ENCODE peak calls at places on chromosomes 7 and 10, in six cellular contexts. K is RCC 7860, J is OCI-LY7, G is GF-D8, A is HCEC 1CT, Q is RPMI8226. C is an unnamed sample.

GRCh38 chr7:84384417-84384816 is 189.8 kb upstream of the SEMA3A start:
- DNase-seq in K (no peak), J (no peak), G (no peak), A (peak), Q (no peak), C (no peak)

GRCh38 chr7:2993396-2993795 is 50.3 kb downstream of the CARD11 start:
- DNase-seq in K (no peak), J (no peak), G (no peak), A (no peak), Q (no peak), C (no peak)

GRCh38 chr7:132560825-132561529 is 15.3 kb downstream of the PLXNA4 start:
- DNase-seq in K (no peak), J (no peak), G (no peak), A (no peak), Q (no peak), C (no peak)

GRCh38 chr10:49689882-49690510 is 10.5 kb downstream of the C10orf53 start:
- DNase-seq in K (no peak), J (no peak), G (no peak), A (no peak), Q (no peak), C (no peak)

GRCh38 chr10:63240807-63241206 is 107.7 kb downstream of the NRBF2 start:
- DNase-seq in K (no peak), J (no peak), G (no peak), A (no peak), Q (no peak), C (no peak)

GRCh38 chr10:28215930-28216329 is 86.9 kb downstream of the MPP7 start:
- DNase-seq in K (no peak), J (no peak), G (no peak), A (no peak), Q (no peak), C (no peak)

GRCh38 chr10:72037811-72038210 is 50.5 kb downstream of the SPOCK2 start:
- DNase-seq in K (no peak), J (no peak), G (no peak), A (no peak), Q (no peak), C (no peak)

GRCh38 chr7:128883622-128884549 is 21.2 kb downstream of the ATP6V1F start:
- DNase-seq in K (peak), J (peak), G (peak), A (peak), Q (peak), C (peak)

GRCh38 chr7:7977774-7978173 is 9.2 kb downstream of the GLCCI1 start:
- DNase-seq in K (no peak), J (peak), G (no peak), A (peak), Q (no peak), C (no peak)

GRCh38 chr10:80094236-80094635 is 15.8 kb downstream of the TMEM254 start:
- DNase-seq in K (no peak), J (no peak), G (no peak), A (no peak), Q (no peak), C (no peak)

GRCh38 chr10:112774808-112775207 is 175.2 kb upstream of the TCF7L2 start:
- DNase-seq in K (no peak), J (no peak), G (no peak), A (no peak), Q (no peak), C (no peak)

GRCh38 chr7:74033372-74034311 is 5.7 kb downstream of the ELN start:
- DNase-seq in K (no peak), J (no peak), G (no peak), A (no peak), Q (no peak), C (no peak)

GRCh38 chr7:85041599-85042216 is 145.1 kb downstream of the SEMA3D start:
- DNase-seq in K (peak), J (peak), G (peak), A (peak), Q (peak), C (peak)

GRCh38 chr10:100008142-100008522 is 1.6 kb downstream of the DNMBP start:
- DNase-seq in K (no peak), J (no peak), G (no peak), A (peak), Q (no peak), C (no peak)

GRCh38 chr10:31683682-31684081 is 244.9 kb downstream of the ARHGAP12 start:
- DNase-seq in K (no peak), J (peak), G (no peak), A (no peak), Q (no peak), C (no peak)